ENCODE peak calls at places on chromosomes 4 and X, in eight cellular contexts. G is HT1080; I is HEK293T; P is astrocyte of the hippocampus; W is EH; C is fibroblast of lung; A is substantia nigra; V is activated naive CD4-positive, alpha-beta T cell treated with anti-CD3 and anti-CD28 coated beads for 36 hours. U is an unnamed sample.

GRCh38 chr4:80507507-80507906 is 172.0 kb downstream of the CFAP299 start:
- DNase-seq in G (no peak), I (no peak), P (no peak), W (no peak), C (no peak), A (no peak), V (no peak), U (no peak)

GRCh38 chr4:28973591-28974350 is 1746.4 kb upstream of the PCDH7 start:
- DNase-seq in G (peak; percentile 38), I (no peak), P (peak; percentile 1), W (peak; percentile 53), C (peak; percentile 25), A (no peak), V (no peak), U (peak; percentile 8)

GRCh38 chr4:159414305-159414704 is 311.4 kb downstream of the RAPGEF2 start:
- DNase-seq in G (no peak), I (no peak), P (no peak), W (no peak), C (no peak), A (no peak), V (no peak), U (no peak)

GRCh38 chrX:126448681-126449080 is 103.9 kb downstream of the DCAF12L1 start:
- DNase-seq in G (no peak), I (no peak), P (no peak), W (no peak), C (no peak), A (no peak), V (no peak), U (no peak)

GRCh38 chrX:103376979-103377324 is 614 bp downstream of the BEX3 start:
- DNase-seq in G (no peak), I (peak; percentile 43), P (peak; percentile 52), W (peak; percentile 44), C (peak; percentile 32), A (no peak), V (no peak), U (no peak)

GRCh38 chrX:40007746-40008705 is 89.7 kb downstream of the BCOR start:
- DNase-seq in G (no peak), I (no peak), P (no peak), W (no peak), C (no peak), A (no peak), V (no peak), U (no peak)

GRCh38 chrX:136055651-136056221 is 70.5 kb downstream of the SLC9A6 start:
- DNase-seq in G (peak; percentile 38), I (no peak), P (peak; percentile 55), W (peak; percentile 90), C (peak; percentile 70), A (no peak), V (no peak), U (no peak)

GRCh38 chr4:4605849-4606248 is 64.0 kb upstream of the STX18 start:
- DNase-seq in G (no peak), I (no peak), P (no peak), W (no peak), C (no peak), A (no peak), V (no peak), U (no peak)

GRCh38 chrX:23907106-23907495 is 637 bp downstream of the APOO start:
- DNase-seq in G (no peak), I (no peak), P (no peak), W (no peak), C (no peak), A (no peak), V (no peak), U (peak; percentile 18)

GRCh38 chrX:123835661-123836371 is 24.0 kb upstream of the XIAP start:
- DNase-seq in G (peak; percentile 88), I (no peak), P (peak; percentile 54), W (peak; percentile 74), C (peak; percentile 79), A (no peak), V (peak; percentile 53), U (peak; percentile 59)

GRCh38 chr4:156738756-156739155 is 232.8 kb downstream of the PDGFC start:
- DNase-seq in G (no peak), I (no peak), P (no peak), W (no peak), C (no peak), A (no peak), V (no peak), U (no peak)